ENCODE peak calls at places on chromosomes 5 and 9, in five cellular contexts. One of them, this sample, is unnamed.

GRCh38 chr5:129460951-129461815 is 1.1 kb downstream of the ADAMTS19 start:
- DNase-seq in Caco-2: peak; percentile 76
- DNase-seq in adipocyte: peak; percentile 55
- DNase-seq in cardiac fibroblast: peak; percentile 24
- DNase-seq in CD4-positive, alpha-beta memory T cell: no peak
- DNase-seq in this sample: no peak

GRCh38 chr5:7762267-7762666 is 88.7 kb downstream of the CFAP90 start:
- DNase-seq in adipocyte: no peak
- DNase-seq in CD4-positive, alpha-beta memory T cell: no peak
- DNase-seq in Caco-2: peak; percentile 18
- DNase-seq in cardiac fibroblast: no peak
- DNase-seq in this sample: no peak

GRCh38 chr5:154673506-154673905 is 81.7 kb upstream of the LARP1 start:
- DNase-seq in CD4-positive, alpha-beta memory T cell: no peak
- DNase-seq in Caco-2: no peak
- DNase-seq in adipocyte: no peak
- DNase-seq in cardiac fibroblast: no peak
- DNase-seq in this sample: no peak

GRCh38 chr5:137282216-137282615 is 216.9 kb downstream of the SPOCK1 start:
- DNase-seq in adipocyte: no peak
- DNase-seq in CD4-positive, alpha-beta memory T cell: no peak
- DNase-seq in Caco-2: no peak
- DNase-seq in cardiac fibroblast: peak; percentile 59
- DNase-seq in this sample: peak; percentile 11

GRCh38 chr5:1246711-1247431 is 21.7 kb downstream of the SLC6A18 start:
- DNase-seq in Caco-2: peak; percentile 82
- DNase-seq in CD4-positive, alpha-beta memory T cell: no peak
- DNase-seq in cardiac fibroblast: peak; percentile 13
- DNase-seq in adipocyte: peak; percentile 35
- DNase-seq in this sample: no peak

GRCh38 chr9:38096238-38096805 is 27.3 kb upstream of the SHB start:
- DNase-seq in CD4-positive, alpha-beta memory T cell: no peak
- DNase-seq in cardiac fibroblast: no peak
- DNase-seq in Caco-2: no peak
- DNase-seq in adipocyte: no peak
- DNase-seq in this sample: no peak

GRCh38 chr9:88818495-88819201 is 172.6 kb upstream of the S1PR3 start:
- DNase-seq in adipocyte: peak; percentile 70
- DNase-seq in CD4-positive, alpha-beta memory T cell: no peak
- DNase-seq in cardiac fibroblast: peak; percentile 60
- DNase-seq in Caco-2: no peak
- DNase-seq in this sample: peak; percentile 74

GRCh38 chr5:42948961-42949347 is 91.2 kb downstream of the ANXA2R start:
- DNase-seq in CD4-positive, alpha-beta memory T cell: peak; percentile 6
- DNase-seq in adipocyte: no peak
- DNase-seq in cardiac fibroblast: no peak
- DNase-seq in Caco-2: no peak
- DNase-seq in this sample: no peak

GRCh38 chr9:22052376-22052945 is 43.4 kb upstream of the CDKN2B start:
- DNase-seq in adipocyte: peak; percentile 79
- DNase-seq in Caco-2: no peak
- DNase-seq in CD4-positive, alpha-beta memory T cell: no peak
- DNase-seq in cardiac fibroblast: peak; percentile 86
- DNase-seq in this sample: peak; percentile 99

GRCh38 chr5:174900176-174900692 is 175.9 kb downstream of the MSX2 start:
- DNase-seq in CD4-positive, alpha-beta memory T cell: no peak
- DNase-seq in adipocyte: no peak
- DNase-seq in Caco-2: no peak
- DNase-seq in cardiac fibroblast: no peak
- DNase-seq in this sample: no peak

GRCh38 chr5:163489055-163489744 is 16.2 kb upstream of the MAT2B start:
- DNase-seq in Caco-2: peak; percentile 41
- DNase-seq in cardiac fibroblast: peak; percentile 57
- DNase-seq in adipocyte: peak; percentile 19
- DNase-seq in CD4-positive, alpha-beta memory T cell: no peak
- DNase-seq in this sample: no peak

GRCh38 chr5:177113566-177114424 is 19.8 kb upstream of the NSD1 start:
- DNase-seq in CD4-positive, alpha-beta memory T cell: peak; percentile 80
- DNase-seq in cardiac fibroblast: peak; percentile 79
- DNase-seq in adipocyte: peak; percentile 87
- DNase-seq in Caco-2: peak; percentile 85
- DNase-seq in this sample: no peak

GRCh38 chr5:175861337-175862130 is 9.8 kb upstream of the CPLX2 start:
- DNase-seq in adipocyte: no peak
- DNase-seq in cardiac fibroblast: no peak
- DNase-seq in Caco-2: no peak
- DNase-seq in CD4-positive, alpha-beta memory T cell: no peak
- DNase-seq in this sample: no peak

GRCh38 chr9:14213504-14213903 is 100.4 kb downstream of the NFIB start:
- DNase-seq in CD4-positive, alpha-beta memory T cell: no peak
- DNase-seq in cardiac fibroblast: no peak
- DNase-seq in Caco-2: no peak
- DNase-seq in adipocyte: no peak
- DNase-seq in this sample: no peak

GRCh38 chr5:151742870-151743294 is 15.5 kb downstream of the ATOX1 start:
- DNase-seq in Caco-2: peak; percentile 70
- DNase-seq in cardiac fibroblast: peak; percentile 74
- DNase-seq in adipocyte: peak; percentile 87
- DNase-seq in CD4-positive, alpha-beta memory T cell: no peak
- DNase-seq in this sample: no peak

GRCh38 chr9:4680750-4681149 is 1.4 kb downstream of the CDC37L1 start:
- DNase-seq in CD4-positive, alpha-beta memory T cell: no peak
- DNase-seq in Caco-2: no peak
- DNase-seq in cardiac fibroblast: peak; percentile 48
- DNase-seq in adipocyte: peak; percentile 65
- DNase-seq in this sample: no peak

GRCh38 chr5:138655530-138656245 is 80.5 kb upstream of the HSPA9 start:
- DNase-seq in cardiac fibroblast: peak; percentile 78
- DNase-seq in adipocyte: no peak
- DNase-seq in Caco-2: no peak
- DNase-seq in CD4-positive, alpha-beta memory T cell: no peak
- DNase-seq in this sample: no peak

GRCh38 chr5:167998148-167998767 is 293.2 kb upstream of the WWC1 start:
- DNase-seq in Caco-2: no peak
- DNase-seq in cardiac fibroblast: no peak
- DNase-seq in adipocyte: no peak
- DNase-seq in CD4-positive, alpha-beta memory T cell: no peak
- DNase-seq in this sample: no peak

DNA sequence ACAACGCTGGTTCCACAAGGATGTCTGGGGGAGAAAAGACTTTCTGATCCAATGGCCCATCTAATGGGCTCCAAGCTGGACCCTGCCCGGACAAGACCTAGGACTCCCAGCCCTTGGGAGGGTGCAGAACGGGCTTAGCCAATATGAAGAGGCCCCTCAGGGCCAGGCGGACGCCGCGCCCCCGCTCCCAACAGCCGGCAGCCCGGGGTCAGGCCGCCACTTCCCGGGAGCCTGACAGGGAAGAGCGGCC is 493 bp downstream of the P4HA2 start:
- DNase-seq in CD4-positive, alpha-beta memory T cell: no peak
- DNase-seq in adipocyte: no peak
- DNase-seq in cardiac fibroblast: no peak
- DNase-seq in Caco-2: no peak
- DNase-seq in this sample: no peak
- H3K4me3 ChIP-seq in CD4-positive, alpha-beta memory T cell: no peak overlapping the region
- H3K4me3 ChIP-seq in adipocyte: peak overlapping the region; percentile 79
- H3K4me3 ChIP-seq in cardiac fibroblast: peak overlapping the region; percentile 47
- H3K4me3 ChIP-seq in Caco-2: peak overlapping the region; percentile 59
- H3K4me3 ChIP-seq in this sample: peak overlapping the region; percentile 74

GRCh38 chr9:136541709-136542108 is 4.1 kb downstream of the NOTCH1 start:
- DNase-seq in CD4-positive, alpha-beta memory T cell: no peak
- DNase-seq in Caco-2: no peak
- DNase-seq in cardiac fibroblast: no peak
- DNase-seq in adipocyte: no peak
- DNase-seq in this sample: no peak

GRCh38 chr9:136541179-136541578 is 4.7 kb downstream of the NOTCH1 start:
- DNase-seq in adipocyte: no peak
- DNase-seq in Caco-2: no peak
- DNase-seq in cardiac fibroblast: no peak
- DNase-seq in CD4-positive, alpha-beta memory T cell: no peak
- DNase-seq in this sample: no peak

GRCh38 chr9:136537896-136538598 is 7.8 kb downstream of the NOTCH1 start:
- DNase-seq in Caco-2: no peak
- DNase-seq in CD4-positive, alpha-beta memory T cell: no peak
- DNase-seq in adipocyte: peak; percentile 22
- DNase-seq in cardiac fibroblast: no peak
- DNase-seq in this sample: no peak

GRCh38 chr9:136538599-136539426 is 7.0 kb downstream of the NOTCH1 start:
- DNase-seq in Caco-2: no peak
- DNase-seq in adipocyte: no peak
- DNase-seq in cardiac fibroblast: peak; percentile 49
- DNase-seq in CD4-positive, alpha-beta memory T cell: peak; percentile 71
- DNase-seq in this sample: no peak

DNA sequence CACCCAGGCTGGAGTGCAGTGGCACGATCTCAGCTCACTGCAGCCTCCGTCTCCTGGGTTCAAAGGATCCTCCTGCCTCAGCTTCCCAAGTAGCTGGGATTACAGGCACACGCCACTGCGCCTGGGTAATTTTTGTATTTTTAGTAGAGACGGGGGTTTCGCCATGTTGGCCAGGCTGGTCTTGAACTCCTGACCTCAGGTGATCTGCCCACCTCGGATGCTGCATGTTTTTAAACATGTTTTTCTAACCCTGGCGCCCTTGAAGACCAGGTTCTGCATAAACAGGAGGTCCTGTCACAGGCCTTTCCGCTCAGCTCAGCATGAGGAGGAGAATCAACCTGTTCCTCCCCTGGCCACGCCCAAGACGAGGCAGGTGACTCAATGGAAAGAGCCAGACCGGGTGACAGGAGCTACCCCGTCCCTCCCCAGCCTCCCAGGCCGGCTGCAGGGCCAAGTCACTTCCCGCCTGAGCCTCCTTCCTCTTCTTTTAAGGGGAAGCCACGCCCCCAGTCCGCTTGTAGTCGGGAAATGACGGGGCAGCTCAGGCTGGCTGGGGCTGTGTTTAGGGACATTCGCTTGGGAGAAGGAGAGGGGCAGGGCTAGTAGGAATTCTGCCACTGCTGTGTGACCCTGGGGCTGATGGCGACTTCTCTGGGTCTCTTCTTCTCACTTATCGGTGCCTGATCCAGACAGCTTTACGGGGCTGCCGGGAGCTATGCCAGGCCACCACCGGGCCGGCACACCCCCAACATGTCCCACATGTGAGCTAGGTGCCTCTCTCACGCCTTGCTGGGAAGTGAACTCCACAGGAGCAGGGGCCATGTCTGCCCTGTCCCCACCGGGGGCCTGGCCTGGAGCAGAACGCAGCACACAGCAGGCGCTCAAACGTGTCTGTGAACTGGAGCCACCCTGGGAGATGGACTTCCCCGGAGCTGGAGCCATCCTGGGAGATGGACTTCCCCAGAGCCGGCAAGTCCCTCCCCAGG is 6.1 kb downstream of the NOTCH1 start:
- DNase-seq in cardiac fibroblast: peak; percentile 78
- DNase-seq in Caco-2: peak; percentile 34
- DNase-seq in adipocyte: no peak
- DNase-seq in CD4-positive, alpha-beta memory T cell: peak; percentile 70
- DNase-seq in this sample: no peak
- H3K4me3 ChIP-seq in cardiac fibroblast: no peak overlapping the region
- H3K4me3 ChIP-seq in Caco-2: no peak overlapping the region
- H3K4me3 ChIP-seq in adipocyte: no peak overlapping the region
- H3K4me3 ChIP-seq in CD4-positive, alpha-beta memory T cell: peak overlapping the region; percentile 52
- H3K4me3 ChIP-seq in this sample: no peak overlapping the region

DNA sequence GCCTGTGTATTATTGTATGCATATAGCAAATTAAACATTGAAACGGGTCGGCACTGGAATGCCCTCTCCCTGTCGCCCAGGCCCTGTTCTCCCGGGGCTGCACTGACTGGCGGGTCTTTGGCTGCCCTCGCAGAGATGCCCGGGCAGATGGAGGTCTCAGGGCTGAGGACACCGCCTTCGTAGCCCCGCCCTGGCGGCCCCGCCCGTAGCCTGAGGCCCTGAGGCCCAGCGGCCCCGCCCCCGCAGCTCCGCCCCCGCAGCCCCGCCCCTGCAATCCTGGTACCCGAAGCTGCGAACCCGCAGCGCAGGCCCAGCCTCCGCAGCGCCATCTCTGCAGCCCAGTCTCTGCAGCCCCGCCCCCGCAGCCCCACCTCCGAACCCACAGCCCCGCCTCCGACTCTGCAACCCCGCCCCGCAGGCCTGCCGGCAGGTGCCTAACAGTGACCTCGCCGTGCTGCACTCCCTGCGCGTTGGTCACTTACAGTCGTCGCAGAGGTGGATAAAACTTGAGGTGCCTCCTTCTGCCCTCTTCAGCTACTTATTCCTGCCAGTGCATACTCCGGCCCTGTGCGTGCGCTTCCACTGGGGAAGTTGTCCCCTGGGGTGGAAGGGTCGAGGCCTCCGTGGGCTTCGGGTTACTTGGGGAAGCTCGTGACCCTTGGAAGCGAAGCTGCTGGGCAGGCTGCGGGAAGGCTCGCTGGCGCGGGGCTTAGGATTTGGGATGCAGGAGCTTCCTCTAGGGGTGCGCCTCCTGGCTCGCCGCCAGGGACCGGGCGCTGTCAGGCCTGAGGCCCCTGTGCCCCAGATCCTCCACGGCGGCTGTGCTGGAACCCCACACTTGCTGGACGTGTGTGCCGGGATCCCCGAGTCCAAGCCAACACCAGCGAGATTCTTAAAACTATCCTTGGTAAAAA is 72.3 kb downstream of the ICE1 start:
- DNase-seq in adipocyte: peak; percentile 63
- DNase-seq in cardiac fibroblast: peak; percentile 66
- DNase-seq in Caco-2: peak; percentile 58
- DNase-seq in CD4-positive, alpha-beta memory T cell: peak; percentile 82
- DNase-seq in this sample: no peak
- H3K4me3 ChIP-seq in adipocyte: peak overlapping the region; percentile 19
- H3K4me3 ChIP-seq in cardiac fibroblast: peak overlapping the region; percentile 22
- H3K4me3 ChIP-seq in Caco-2: no peak overlapping the region
- H3K4me3 ChIP-seq in CD4-positive, alpha-beta memory T cell: no peak overlapping the region
- H3K4me3 ChIP-seq in this sample: peak overlapping the region; percentile 35

GRCh38 chr5:98774192-98775046 is 956 bp downstream of the RGMB start:
- DNase-seq in adipocyte: peak; percentile 80
- DNase-seq in cardiac fibroblast: peak; percentile 74
- DNase-seq in Caco-2: peak; percentile 77
- DNase-seq in CD4-positive, alpha-beta memory T cell: peak; percentile 55
- DNase-seq in this sample: peak; percentile 49

GRCh38 chr5:98779264-98779877 is 5.9 kb downstream of the RGMB start:
- DNase-seq in cardiac fibroblast: no peak
- DNase-seq in adipocyte: no peak
- DNase-seq in Caco-2: no peak
- DNase-seq in CD4-positive, alpha-beta memory T cell: no peak
- DNase-seq in this sample: no peak

GRCh38 chr5:98775246-98775961 is 1.9 kb downstream of the RGMB start:
- DNase-seq in cardiac fibroblast: no peak
- DNase-seq in CD4-positive, alpha-beta memory T cell: no peak
- DNase-seq in adipocyte: no peak
- DNase-seq in Caco-2: no peak
- DNase-seq in this sample: no peak

GRCh38 chr5:98775962-98776687 is 2.7 kb downstream of the RGMB start:
- DNase-seq in CD4-positive, alpha-beta memory T cell: no peak
- DNase-seq in Caco-2: no peak
- DNase-seq in cardiac fibroblast: peak; percentile 75
- DNase-seq in adipocyte: peak; percentile 85
- DNase-seq in this sample: peak; percentile 83

DNA sequence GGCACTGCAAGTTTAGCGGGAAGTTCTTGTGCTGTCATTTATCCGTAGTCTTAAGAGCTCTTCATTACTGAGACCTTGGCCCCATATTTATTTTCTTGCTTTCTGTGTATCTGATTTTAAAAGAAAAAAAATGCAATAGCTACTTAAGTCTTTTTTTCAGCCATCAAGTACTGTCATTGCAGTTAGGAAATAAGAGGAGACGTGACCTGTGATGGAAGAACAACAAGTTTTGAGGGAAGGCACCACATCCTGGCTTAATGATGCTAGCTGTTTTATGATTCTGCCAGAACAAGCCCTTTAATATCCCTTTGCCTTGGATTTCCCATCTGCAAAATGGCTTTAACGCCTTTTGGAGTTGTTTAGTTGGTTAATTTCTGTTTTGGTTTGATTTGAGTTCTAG is 3.8 kb downstream of the RGMB start:
- DNase-seq in adipocyte: no peak
- DNase-seq in CD4-positive, alpha-beta memory T cell: no peak
- DNase-seq in cardiac fibroblast: no peak
- DNase-seq in Caco-2: no peak
- DNase-seq in this sample: no peak
- H3K4me3 ChIP-seq in adipocyte: peak overlapping the region; percentile 36
- H3K4me3 ChIP-seq in CD4-positive, alpha-beta memory T cell: no peak overlapping the region
- H3K4me3 ChIP-seq in cardiac fibroblast: no peak overlapping the region
- H3K4me3 ChIP-seq in Caco-2: no peak overlapping the region
- H3K4me3 ChIP-seq in this sample: peak overlapping the region; percentile 83